ENCODE peak calls at places on chromosomes 2 and 18, in five cellular contexts. L is cardiac muscle cell; K is GM04504; I is stimulated activated CD8-positive, alpha-beta memory T cell treated with anti-CD3 and anti-CD28 coated beads, Interleukin-7, amount 100 ng/mL, for 24 hours; X is SW480. V is an unnamed sample.

GRCh38 chr2:189109921-189110397 is 69.6 kb downstream of the COL5A2 start:
- DNase-seq in K (no peak), I (no peak), X (no peak), L (no peak), V (peak; percentile 17)

GRCh38 chr2:5725072-5725471 is 32.9 kb downstream of the SOX11 start:
- DNase-seq in K (no peak), L (no peak), X (no peak), I (no peak), V (no peak)

GRCh38 chr18:48929951-48930713 is 20.6 kb downstream of the SMAD7 start:
- DNase-seq in L (peak; percentile 68), I (no peak), X (peak; percentile 63), K (peak; percentile 59), V (peak; percentile 98)

GRCh38 chr18:75422341-75422910 is 5.1 kb downstream of the SMIM21 start:
- DNase-seq in I (no peak), X (no peak), K (no peak), L (no peak), V (no peak)

GRCh38 chr2:20151116-20151571 is 73.8 kb downstream of the SDC1 start:
- DNase-seq in L (peak; percentile 32), X (no peak), K (no peak), I (no peak), V (no peak)

GRCh38 chr18:49846263-49846662 is 32.9 kb upstream of the ACAA2 start:
- DNase-seq in I (no peak), K (peak; percentile 29), X (no peak), L (no peak), V (peak; percentile 57)

GRCh38 chr2:9332136-9332852 is 91.0 kb downstream of the ITGB1BP1 start:
- DNase-seq in L (no peak), I (no peak), X (no peak), K (no peak), V (no peak)

GRCh38 chr2:20525041-20526035 is 78.5 kb downstream of the RHOB start:
- DNase-seq in K (no peak), X (peak; percentile 93), I (no peak), L (no peak), V (peak; percentile 35)

GRCh38 chr18:77765468-77765867 is 515.8 kb downstream of the GALR1 start:
- DNase-seq in L (peak; percentile 63), I (no peak), X (peak; percentile 51), K (no peak), V (peak; percentile 76)

GRCh38 chr18:48031011-48031480 is 100.6 kb upstream of the SMAD2 start:
- DNase-seq in I (no peak), X (peak; percentile 72), K (peak; percentile 19), L (peak; percentile 77), V (peak; percentile 94)

GRCh38 chr18:12589419-12589818 is 68.5 kb downstream of the SPIRE1 start:
- DNase-seq in K (no peak), I (no peak), X (no peak), L (no peak), V (peak; percentile 86)

GRCh38 chr2:234496442-234496834 is 443 bp downstream of the ARL4C start:
- DNase-seq in X (peak; percentile 40), L (no peak), I (no peak), K (no peak), V (peak; percentile 78)

GRCh38 chr2:233775414-233775813 is 2.7 kb upstream of the MROH2A start:
- DNase-seq in X (no peak), I (no peak), L (no peak), K (no peak), V (no peak)

GRCh38 chr2:156784034-156784433 is 347.9 kb downstream of the GPD2 start:
- DNase-seq in K (no peak), I (no peak), X (no peak), L (no peak), V (no peak)

GRCh38 chr18:35836932-35837331 is 135.5 kb upstream of the RMP24 start:
- DNase-seq in L (no peak), I (no peak), X (peak; percentile 66), K (no peak), V (no peak)

GRCh38 chr2:16130906-16131400 is 190.6 kb downstream of the MYCN start:
- DNase-seq in K (no peak), L (no peak), X (no peak), I (no peak), V (no peak)

GRCh38 chr2:129923265-129924141 is 56.0 kb upstream of the RAB6C start:
- DNase-seq in K (no peak), I (no peak), X (peak; percentile 75), L (peak; percentile 73), V (peak; percentile 58)

GRCh38 chr2:134248913-134249312 is 5.0 kb upstream of the MGAT5 start:
- DNase-seq in X (no peak), L (no peak), K (no peak), I (no peak), V (no peak)

GRCh38 chr18:79211844-79212243 is 142.7 kb downstream of the ATP9B start:
- DNase-seq in I (no peak), K (no peak), L (no peak), X (no peak), V (no peak)

GRCh38 chr2:45330617-45331016 is 280.4 kb downstream of the SRBD1 start:
- DNase-seq in X (no peak), I (no peak), L (no peak), K (no peak), V (peak; percentile 94)

GRCh38 chr2:84631047-84631446 is 114.7 kb downstream of the DNAH6 start:
- DNase-seq in I (no peak), X (peak; percentile 84), K (peak; percentile 9), L (peak; percentile 45), V (peak; percentile 81)